ENCODE peak calls at places on chromosomes 16 and 17, in nine cellular contexts. F, U, W, I, X, J, K, G and T are unnamed samples.

GRCh38 chr16:66521951-66522771 is 27.8 kb downstream of the TK2 start:
- DNase-seq in F (no peak), U (no peak), W (peak; percentile 85), I (peak; percentile 85), X (no peak), J (peak; percentile 84), K (peak; percentile 90), G (peak; percentile 49), T (peak; percentile 57)

GRCh38 chr16:13977177-13977576 is 57.2 kb downstream of the ERCC4 start:
- DNase-seq in F (no peak), U (no peak), W (no peak), I (no peak), X (no peak), J (no peak), K (no peak), G (no peak), T (no peak)

GRCh38 chr17:4919511-4920047 is 12.5 kb upstream of the GP1BA start:
- DNase-seq in F (no peak), U (no peak), W (no peak), I (no peak), X (no peak), J (no peak), K (no peak), G (no peak), T (no peak)

GRCh38 chr16:11129378-11129781 is 126.6 kb downstream of the SOCS1 start:
- DNase-seq in F (no peak), U (no peak), W (peak; percentile 65), I (no peak), X (no peak), J (no peak), K (peak; percentile 58), G (no peak), T (peak; percentile 60)

GRCh38 chr16:63592852-63593251 is 1529.0 kb downstream of the CDH11 start:
- DNase-seq in F (no peak), U (no peak), W (no peak), I (no peak), X (no peak), J (no peak), K (no peak), G (no peak), T (no peak)

GRCh38 chr17:43356999-43357398 is 41.8 kb upstream of the ARL4D start:
- DNase-seq in F (no peak), U (no peak), W (peak; percentile 92), I (peak; percentile 91), X (no peak), J (no peak), K (no peak), G (peak; percentile 75), T (no peak)

GRCh38 chr17:82656266-82656665 is 8.0 kb upstream of the WDR45B start:
- DNase-seq in F (no peak), U (no peak), W (no peak), I (no peak), X (no peak), J (no peak), K (no peak), G (no peak), T (no peak)

GRCh38 chr17:27354491-27355081 is 60.7 kb downstream of the WSB1 start:
- DNase-seq in F (peak; percentile 17), U (no peak), W (peak; percentile 33), I (peak; percentile 24), X (peak; percentile 39), J (no peak), K (no peak), G (no peak), T (no peak)

GRCh38 chr17:75827291-75828050 is 16.7 kb downstream of the UNC13D start:
- DNase-seq in F (peak; percentile 88), U (peak; percentile 87), W (peak; percentile 62), I (peak; percentile 56), X (peak; percentile 74), J (peak; percentile 82), K (peak; percentile 67), G (no peak), T (peak; percentile 26)

GRCh38 chr17:51029568-51030463 is 90.9 kb downstream of the SPAG9 start:
- DNase-seq in F (no peak), U (no peak), W (peak; percentile 53), I (peak; percentile 71), X (no peak), J (no peak), K (no peak), G (no peak), T (peak; percentile 10)

GRCh38 chr17:32015245-32016013 is 8.2 kb downstream of the LRRC37B start:
- DNase-seq in F (no peak), U (no peak), W (peak; percentile 28), I (no peak), X (no peak), J (no peak), K (no peak), G (no peak), T (peak; percentile 10)

GRCh38 chr16:48511071-48511540 is 98.9 kb downstream of the N4BP1 start:
- DNase-seq in F (no peak), U (no peak), W (no peak), I (no peak), X (no peak), J (no peak), K (no peak), G (no peak), T (no peak)

GRCh38 chr17:80898706-80899105 is 92.9 kb upstream of the CHMP6 start:
- DNase-seq in F (no peak), U (no peak), W (no peak), I (no peak), X (no peak), J (no peak), K (no peak), G (no peak), T (no peak)

GRCh38 chr17:65100316-65101140 is 36.6 kb upstream of the RGS9 start:
- DNase-seq in F (peak; percentile 95), U (peak; percentile 78), W (peak; percentile 70), I (peak; percentile 86), X (peak; percentile 77), J (peak; percentile 90), K (peak; percentile 81), G (peak; percentile 42), T (no peak)

GRCh38 chr17:30292490-30292858 is 730 bp upstream of the BLMH start:
- DNase-seq in F (no peak), U (no peak), W (no peak), I (no peak), X (no peak), J (no peak), K (no peak), G (no peak), T (no peak)

GRCh38 chr16:9364721-9365693 is 273.6 kb downstream of the HAPSTR1 start:
- DNase-seq in F (peak; percentile 91), U (no peak), W (no peak), I (no peak), X (no peak), J (no peak), K (no peak), G (no peak), T (no peak)

GRCh38 chr17:81518113-81518784 is 5.7 kb upstream of the ACTG1 start:
- DNase-seq in F (peak; percentile 62), U (no peak), W (no peak), I (no peak), X (peak; percentile 62), J (no peak), K (no peak), G (no peak), T (no peak)

GRCh38 chr17:31492880-31493655 is 101.6 kb downstream of the RAB11FIP4 start:
- DNase-seq in F (no peak), U (no peak), W (no peak), I (no peak), X (no peak), J (peak; percentile 72), K (peak; percentile 81), G (no peak), T (no peak)

GRCh38 chr16:8957061-8957392 is 6.7 kb downstream of the USP7 start:
- DNase-seq in F (no peak), U (no peak), W (no peak), I (no peak), X (no peak), J (no peak), K (no peak), G (no peak), T (no peak)

GRCh38 chr16:4042581-4042980 is 73.7 kb downstream of the ADCY9 start:
- DNase-seq in F (no peak), U (no peak), W (no peak), I (no peak), X (no peak), J (no peak), K (no peak), G (no peak), T (no peak)

GRCh38 chr16:4746991-4747574 is 12.7 kb downstream of the DNAAF8 start:
- DNase-seq in F (peak; percentile 79), U (no peak), W (no peak), I (no peak), X (no peak), J (no peak), K (no peak), G (no peak), T (no peak)

GRCh38 chr16:31409433-31409832 is 16.3 kb downstream of the ITGAD start:
- DNase-seq in F (no peak), U (no peak), W (peak; percentile 51), I (no peak), X (no peak), J (no peak), K (no peak), G (peak; percentile 23), T (no peak)

GRCh38 chr16:4694664-4695451 is 1.5 kb downstream of the NUDT16L1 start:
- DNase-seq in F (peak; percentile 89), U (no peak), W (no peak), I (no peak), X (no peak), J (no peak), K (no peak), G (no peak), T (no peak)

GRCh38 chr17:45341389-45342158 is 24.8 kb upstream of the MAP3K14 start:
- DNase-seq in F (no peak), U (peak; percentile 67), W (peak; percentile 84), I (peak; percentile 97), X (peak; percentile 44), J (no peak), K (peak; percentile 17), G (no peak), T (peak; percentile 84)

GRCh38 chr16:82007189-82007588 is 4.1 kb downstream of the SDR42E1 start:
- DNase-seq in F (no peak), U (no peak), W (no peak), I (no peak), X (no peak), J (no peak), K (no peak), G (no peak), T (no peak)

GRCh38 chr16:59342669-59343068 is 608.6 kb upstream of the GOT2 start:
- DNase-seq in F (no peak), U (no peak), W (no peak), I (no peak), X (no peak), J (no peak), K (no peak), G (no peak), T (no peak)

GRCh38 chr16:89409161-89409711 is 81.1 kb downstream of the ANKRD11 start:
- DNase-seq in F (no peak), U (no peak), W (peak; percentile 52), I (no peak), X (no peak), J (peak; percentile 90), K (peak; percentile 19), G (no peak), T (no peak)